ENCODE peak calls at places on chromosome 12, in eight cellular contexts. M is heart right ventricle, N is mesenchymal stem cell, K is RWPE1, E is AG09319, O is natural killer cell, J is HFFc6, D is endothelial cell of umbilical vein. S is an unnamed sample.

GRCh38 chr12:40946612-40947194 is 241.4 kb upstream of the PDZRN4 start:
- DNase-seq in O (no peak), J (peak; percentile 13), D (peak; percentile 55), E (peak; percentile 10), M (no peak), N (peak; percentile 51), K (peak; percentile 24), S (peak; percentile 55)

GRCh38 chr12:8038659-8039114 is 6.2 kb downstream of the FOXJ2 start:
- DNase-seq in M (peak; percentile 60), O (no peak), K (peak; percentile 27), J (peak; percentile 75), D (peak; percentile 32), N (peak; percentile 85), E (no peak), S (peak; percentile 27)

GRCh38 chr12:2457215-2458112 is 337.3 kb upstream of the FKBP4 start:
- DNase-seq in D (no peak), E (no peak), O (no peak), M (no peak), N (no peak), J (no peak), K (no peak), S (no peak)

GRCh38 chr12:22787557-22787956 is 162.6 kb downstream of the ETNK1 start:
- DNase-seq in D (no peak), E (no peak), N (no peak), M (no peak), O (no peak), J (no peak), K (no peak), S (no peak)

GRCh38 chr12:19572920-19573558 is 133.7 kb downstream of the AEBP2 start:
- DNase-seq in M (no peak), N (peak; percentile 55), O (no peak), K (peak; percentile 19), D (peak; percentile 69), J (peak; percentile 53), E (no peak), S (peak; percentile 89)

GRCh38 chr12:26277511-26278246 is 82.3 kb downstream of the SSPN start:
- DNase-seq in D (no peak), M (no peak), O (no peak), N (peak; percentile 20), J (no peak), K (no peak), E (no peak), S (no peak)

GRCh38 chr12:128830505-128830893 is 6.7 kb upstream of the SLC15A4 start:
- DNase-seq in K (no peak), D (no peak), M (no peak), E (no peak), J (no peak), N (no peak), O (no peak), S (no peak)

GRCh38 chr12:103268831-103269514 is 226.8 kb downstream of the C12orf42 start:
- DNase-seq in N (no peak), K (no peak), M (no peak), J (no peak), E (no peak), O (no peak), D (no peak), S (no peak)

GRCh38 chr12:80485222-80485987 is 41.4 kb downstream of the PTPRQ start:
- DNase-seq in N (no peak), O (no peak), K (no peak), D (no peak), M (no peak), E (no peak), J (no peak), S (no peak)

GRCh38 chr12:88566430-88566829 is 13.8 kb downstream of the KITLG start:
- DNase-seq in N (no peak), E (no peak), O (no peak), M (no peak), J (no peak), D (no peak), K (no peak), S (no peak)

GRCh38 chr12:81668475-81668874 is 90.7 kb downstream of the PPFIA2 start:
- DNase-seq in M (no peak), K (peak; percentile 58), J (peak; percentile 32), D (no peak), N (peak; percentile 67), O (no peak), E (peak; percentile 8), S (no peak)

GRCh38 chr12:38258411-38258810 is 58.2 kb upstream of the ALG10B start:
- DNase-seq in O (no peak), D (no peak), E (no peak), N (no peak), M (no peak), K (no peak), J (no peak), S (no peak)

GRCh38 chr12:3655331-3655900 is 97.5 kb downstream of the CRACR2A start:
- DNase-seq in M (no peak), K (peak; percentile 9), O (no peak), N (peak; percentile 13), J (no peak), D (peak; percentile 4), E (no peak), S (peak; percentile 64)

GRCh38 chr12:131971226-131971625 is 21.5 kb downstream of the EP400 start:
- DNase-seq in J (no peak), E (no peak), K (no peak), M (no peak), N (no peak), O (no peak), D (peak; percentile 40), S (peak; percentile 18)

GRCh38 chr12:65535951-65536350 is 257.5 kb downstream of the MSRB3 start:
- DNase-seq in O (no peak), D (no peak), M (no peak), E (no peak), J (peak; percentile 35), K (no peak), N (peak; percentile 44), S (no peak)

GRCh38 chr12:30862486-30862885 is 64.1 kb upstream of the TSPAN11 start:
- DNase-seq in E (no peak), J (no peak), K (no peak), D (no peak), M (peak; percentile 63), O (no peak), N (no peak), S (no peak)

S was measured in lung microvascular endothelial cell.